ENCODE peak calls at places on chromosomes 12 and 14, in six cellular contexts. U is PC-9, L is HCT116, Q is hepatocyte, O is PC-3, H is GM23248. Z is an unnamed sample.
A peak's percentile ranks its signal among the peaks of the same experiment; 100 is the strongest.

GRCh38 chr12:128976120-128976519 is 122.8 kb downstream of the GLT1D1 start:
- DNase-seq in U (no peak), L (no peak), Q (peak; percentile 70), O (peak; percentile 13), H (no peak), Z (peak; percentile 79)

GRCh38 chr14:80491562-80492139 is 280.3 kb upstream of the DIO2 start:
- DNase-seq in U (no peak), L (no peak), Q (no peak), O (no peak), H (peak; percentile 10), Z (no peak)

GRCh38 chr12:66275040-66275439 is 27.3 kb upstream of the HELB start:
- DNase-seq in U (no peak), L (no peak), Q (no peak), O (no peak), H (no peak), Z (no peak)

GRCh38 chr14:32808574-32809098 is 130.0 kb upstream of the NPAS3 start:
- DNase-seq in U (no peak), L (no peak), Q (peak; percentile 13), O (peak; percentile 51), H (peak; percentile 13), Z (no peak)

GRCh38 chr12:82486524-82487235 is 128.4 kb downstream of the METTL25 start:
- DNase-seq in U (no peak), L (peak; percentile 0), Q (no peak), O (peak; percentile 66), H (peak; percentile 50), Z (no peak)

GRCh38 chr14:33788116-33788515 is 162.8 kb downstream of the EGLN3 start:
- DNase-seq in U (no peak), L (no peak), Q (no peak), O (no peak), H (no peak), Z (peak; percentile 62)

GRCh38 chr14:88559852-88560251 is 3.0 kb upstream of the ZC3H14 start:
- DNase-seq in U (peak; percentile 40), L (no peak), Q (peak; percentile 49), O (peak; percentile 63), H (peak; percentile 78), Z (peak; percentile 43)

GRCh38 chr14:75295061-75295461 is 16.4 kb downstream of the FOS start:
- DNase-seq in U (peak; percentile 55), L (no peak), Q (peak; percentile 90), O (peak; percentile 68), H (peak; percentile 85), Z (peak; percentile 68)

GRCh38 chr14:99896371-99896770 is 103.2 kb downstream of the EML1 start:
- DNase-seq in U (no peak), L (no peak), Q (no peak), O (no peak), H (no peak), Z (no peak)

GRCh38 chr14:53613404-53614253 is 343.0 kb downstream of the BMP4 start:
- DNase-seq in U (peak; percentile 84), L (peak; percentile 86), Q (peak; percentile 71), O (peak; percentile 92), H (no peak), Z (peak; percentile 19)

GRCh38 chr14:91866061-91866460 is 1.3 kb downstream of the TC2N start:
- DNase-seq in U (no peak), L (no peak), Q (no peak), O (peak; percentile 15), H (peak; percentile 20), Z (no peak)

GRCh38 chr12:4274396-4274959 is 916 bp downstream of the CCND2 start:
- DNase-seq in U (no peak), L (no peak), Q (peak; percentile 40), O (no peak), H (peak; percentile 43), Z (peak; percentile 61)
- TF ChIP-seq EZH2 in U (no peak), L (no peak), Q (no peak), O (peak; percentile 89), H (peak; percentile 94), Z (no peak)

GRCh38 chr14:37599527-37600368 is 4.3 kb downstream of the TTC6 start:
- DNase-seq in U (no peak), L (no peak), Q (peak; percentile 40), O (peak; percentile 63), H (peak; percentile 35), Z (peak; percentile 82)

GRCh38 chr14:37601849-37602248 is 6.4 kb downstream of the TTC6 start:
- DNase-seq in U (no peak), L (no peak), Q (no peak), O (no peak), H (no peak), Z (peak; percentile 34)

GRCh38 chr14:37600880-37601741 is 5.7 kb downstream of the TTC6 start:
- DNase-seq in U (no peak), L (no peak), Q (no peak), O (peak; percentile 38), H (no peak), Z (no peak)

GRCh38 chr14:37603688-37604251 is 8.3 kb downstream of the TTC6 start:
- DNase-seq in U (no peak), L (no peak), Q (no peak), O (no peak), H (no peak), Z (no peak)

GRCh38 chr14:37602605-37603453 is 7.4 kb downstream of the TTC6 start:
- DNase-seq in U (no peak), L (no peak), Q (no peak), O (no peak), H (no peak), Z (no peak)
- H3K9me2 ChIP-seq in U (no peaks in the 10 kb centered on the region), L (no peaks in the 10 kb centered on the region), Q (no peaks in the 10 kb centered on the region), O (no peaks in the 10 kb centered on the region), H (no peaks in the 10 kb centered on the region), Z (no peaks in the 10 kb centered on the region)

DNA sequence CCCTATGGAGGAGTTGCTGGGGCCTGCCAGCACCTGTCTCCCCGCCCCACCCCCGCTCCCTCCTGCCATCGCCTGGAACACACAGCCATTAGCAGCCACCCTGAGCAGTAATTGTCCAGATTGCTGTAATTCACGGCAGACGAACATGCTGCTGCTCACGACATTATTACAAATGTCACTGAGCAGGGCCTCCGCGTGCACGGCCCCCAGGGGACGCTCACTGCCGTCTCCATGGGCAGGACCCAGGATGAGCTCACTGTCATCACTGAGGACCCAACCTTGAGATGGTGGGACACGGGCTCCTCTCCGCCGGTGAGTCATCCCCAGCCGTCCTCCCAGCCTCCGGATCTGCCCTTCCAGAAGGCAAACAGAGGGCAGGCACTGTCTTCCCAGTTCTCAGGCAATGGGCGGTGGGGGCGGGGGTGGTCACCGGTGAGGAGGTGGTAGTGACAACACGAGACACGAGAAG is 100.4 kb downstream of the RFLNA start:
- DNase-seq in U (no peak), L (no peak), Q (no peak), O (peak; percentile 56), H (peak; percentile 73), Z (no peak)
- H3K27ac ChIP-seq in U (no peak overlapping the region), L (no peak overlapping the region), Q (no peak overlapping the region), O (peak overlapping the region; percentile 67), H (peak overlapping the region; percentile 52), Z (no peak overlapping the region)

GRCh38 chr12:48004039-48004940 is at the start of gene COL2A1:
- DNase-seq in U (no peak), L (no peak), Q (peak; percentile 55), O (peak; percentile 27), H (peak; percentile 60), Z (peak; percentile 81)

GRCh38 chr12:48002773-48003218 is 1.5 kb downstream of the COL2A1 start:
- DNase-seq in U (no peak), L (no peak), Q (peak; percentile 75), O (peak; percentile 25), H (peak; percentile 71), Z (peak; percentile 66)

GRCh38 chr12:48002179-48002601 is 2.1 kb downstream of the COL2A1 start:
- DNase-seq in U (no peak), L (no peak), Q (no peak), O (no peak), H (peak; percentile 31), Z (peak; percentile 67)

GRCh38 chr12:48004941-48005749 is 869 bp upstream of the COL2A1 start:
- DNase-seq in U (no peak), L (no peak), Q (no peak), O (no peak), H (no peak), Z (peak; percentile 70)

DNA sequence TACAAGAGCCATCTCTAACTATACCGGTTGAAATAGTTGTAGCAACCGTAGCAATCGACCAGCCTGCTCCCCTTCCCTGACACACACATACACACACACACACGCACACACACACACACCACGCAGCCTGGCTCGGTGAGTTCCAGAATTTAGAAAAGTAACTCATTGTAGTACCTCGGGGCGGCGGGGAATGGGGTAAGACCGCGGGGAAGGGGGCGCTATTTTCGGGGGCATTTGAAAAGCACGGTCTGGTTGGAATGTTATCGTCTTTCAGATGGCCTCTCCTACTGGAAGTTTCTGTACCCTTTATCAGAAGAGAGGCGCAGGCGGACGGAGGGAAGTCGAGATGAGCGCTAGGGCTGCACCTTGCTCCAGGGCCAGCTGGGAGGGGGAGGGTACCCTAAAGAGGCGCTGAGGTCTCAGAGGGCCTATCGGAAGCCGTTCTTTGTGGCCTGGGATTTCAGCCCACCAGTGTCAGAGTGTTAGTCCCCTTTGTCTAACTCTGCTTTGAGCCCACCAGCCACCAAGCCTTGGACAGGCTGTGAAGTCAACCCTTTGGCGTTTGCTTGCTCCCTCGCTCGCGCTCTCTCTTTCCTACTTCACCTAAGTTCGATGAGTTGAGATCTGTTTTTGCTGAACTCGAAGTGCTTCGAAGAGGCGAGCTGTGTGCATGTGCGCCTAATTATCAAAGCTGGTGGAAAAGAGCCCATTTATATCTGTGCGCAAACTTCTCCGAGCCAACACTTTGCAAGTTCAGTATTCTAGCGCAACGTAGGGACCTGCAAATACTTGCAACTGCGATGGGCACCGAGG is 844 bp downstream of the COL2A1 start:
- DNase-seq in U (no peak), L (no peak), Q (no peak), O (peak; percentile 4), H (peak; percentile 12), Z (peak; percentile 64)
- TF ChIP-seq EZH2 in U (no peak), L (no peak), Q (no peak), O (no peak), H (peak; percentile 92), Z (peak; percentile 90)

DNA sequence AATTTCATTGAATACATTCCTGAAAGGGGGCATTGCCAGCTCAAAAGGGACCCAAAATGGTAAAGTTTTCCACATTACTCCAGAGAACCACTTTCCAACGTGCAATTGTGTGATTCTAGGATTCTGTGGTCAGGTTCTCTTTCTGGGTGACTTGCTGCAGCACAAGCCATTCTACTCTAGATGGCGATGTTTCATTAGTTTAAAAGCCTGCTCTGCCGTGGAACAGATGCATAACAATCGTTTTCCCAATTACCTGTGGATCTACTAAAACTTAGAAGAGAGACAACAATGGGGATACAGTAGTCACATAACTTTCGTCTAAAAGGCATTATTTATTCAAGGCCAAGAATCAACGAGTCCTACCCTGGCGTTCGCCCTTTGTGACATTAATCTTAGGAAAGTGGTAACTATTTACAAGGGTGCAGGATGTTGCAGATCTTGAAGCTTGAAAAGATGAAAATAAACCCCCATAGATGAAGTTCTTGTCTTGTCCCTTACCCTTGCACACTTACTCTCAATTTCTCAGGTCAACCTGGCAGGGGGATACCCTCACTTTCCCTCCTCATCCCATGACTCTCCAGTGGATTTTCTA is 400.9 kb downstream of the SNAPC1 start:
- DNase-seq in U (peak; percentile 47), L (peak; percentile 23), Q (peak; percentile 64), O (peak; percentile 79), H (peak; percentile 71), Z (peak; percentile 82)
- H3K9me2 ChIP-seq in U (no peaks in the 10 kb centered on the region), L (no peaks in the 10 kb centered on the region), Q (no peaks in the 10 kb centered on the region), O (no peaks in the 10 kb centered on the region), H (no peaks in the 10 kb centered on the region), Z (no peaks in the 10 kb centered on the region)

GRCh38 chr12:79591988-79592387 is 98.8 kb downstream of the PAWR start:
- DNase-seq in U (no peak), L (no peak), Q (no peak), O (peak; percentile 28), H (peak; percentile 9), Z (no peak)
- H3K27ac ChIP-seq in U (no peak overlapping the region), L (no peak overlapping the region), Q (no peak overlapping the region), O (no peak overlapping the region), H (no peak overlapping the region), Z (no peak overlapping the region)

Z was measured in GM23338.